ENCODE peak calls at places on chromosome 18, in four cellular contexts. One of them, this sample, is unnamed.

GRCh38 chr18:74242451-74243096 is 49.2 kb downstream of the CYB5A start:
- DNase-seq in HepG2: peak; percentile 65
- DNase-seq in H7: no peak
- DNase-seq in fibroblast of lung: peak; percentile 18
- DNase-seq in this sample: no peak

GRCh38 chr18:74836296-74837139 is 238.8 kb downstream of the ZNF407 start:
- DNase-seq in H7: no peak
- DNase-seq in HepG2: peak; percentile 72
- DNase-seq in fibroblast of lung: peak; percentile 20
- DNase-seq in this sample: peak; percentile 45

GRCh38 chr18:48455555-48456478 is 46.6 kb upstream of the ZBTB7C start:
- DNase-seq in H7: no peak
- DNase-seq in HepG2: no peak
- DNase-seq in fibroblast of lung: peak; percentile 87
- DNase-seq in this sample: peak; percentile 100

GRCh38 chr18:9716780-9717563 is 8.9 kb downstream of the RAB31 start:
- DNase-seq in HepG2: no peak
- DNase-seq in H7: no peak
- DNase-seq in fibroblast of lung: no peak
- DNase-seq in this sample: no peak

GRCh38 chr18:65975536-65975935 is 224.7 kb downstream of the CDH7 start:
- DNase-seq in H7: no peak
- DNase-seq in HepG2: no peak
- DNase-seq in fibroblast of lung: peak; percentile 6
- DNase-seq in this sample: no peak

GRCh38 chr18:69411199-69411598 is 10.5 kb downstream of the DOK6 start:
- DNase-seq in fibroblast of lung: no peak
- DNase-seq in H7: no peak
- DNase-seq in HepG2: no peak
- DNase-seq in this sample: no peak

GRCh38 chr18:48613589-48613988 is 74.8 kb downstream of the CTIF start:
- DNase-seq in HepG2: no peak
- DNase-seq in fibroblast of lung: peak; percentile 29
- DNase-seq in H7: peak; percentile 82
- DNase-seq in this sample: no peak

GRCh38 chr18:47898696-47899095 is 31.8 kb downstream of the SMAD2 start:
- DNase-seq in H7: no peak
- DNase-seq in HepG2: peak; percentile 46
- DNase-seq in fibroblast of lung: no peak
- DNase-seq in this sample: no peak

GRCh38 chr18:3323900-3324299 is 62.0 kb downstream of the MYL12B start:
- DNase-seq in fibroblast of lung: peak; percentile 32
- DNase-seq in HepG2: no peak
- DNase-seq in H7: no peak
- DNase-seq in this sample: peak; percentile 58

GRCh38 chr18:52283927-52284326 is 56.1 kb upstream of the DCC start:
- DNase-seq in H7: no peak
- DNase-seq in fibroblast of lung: no peak
- DNase-seq in HepG2: no peak
- DNase-seq in this sample: no peak

GRCh38 chr18:48790226-48790863 is 160.4 kb downstream of the SMAD7 start:
- DNase-seq in fibroblast of lung: peak; percentile 37
- DNase-seq in HepG2: no peak
- DNase-seq in H7: no peak
- DNase-seq in this sample: no peak

This sample was measured in astrocyte.